ENCODE peak calls at places on chromosomes 13 and 19, in six cellular contexts. A is tibial artery, Z is neural progenitor cell, G is fibroblast of the aortic adventitia, P is mammary epithelial cell, O is IMR-90. N is an unnamed sample.

GRCh38 chr13:57624565-57625435 is 6.7 kb upstream of the PCDH17 start:
- DNase-seq in A (peak), P (peak), G (peak), Z (peak), O (peak), N (peak)

GRCh38 chr13:109764474-109765292 is 21.7 kb downstream of the IRS2 start:
- DNase-seq in A (no peak), O (peak), G (no peak), P (peak), Z (peak), N (peak)

GRCh38 chr13:81757348-81757950 is 1416.5 kb upstream of the SPRY2 start:
- DNase-seq in P (no peak), O (no peak), G (no peak), Z (no peak), A (no peak), N (no peak)

GRCh38 chr13:30843548-30843947 is 62.5 kb upstream of the MEDAG start:
- DNase-seq in O (no peak), P (no peak), G (no peak), A (no peak), Z (no peak), N (no peak)

GRCh38 chr13:100392709-100393630 is 195.6 kb downstream of the GGACT start:
- DNase-seq in G (peak), P (peak), O (peak), Z (no peak), A (peak), N (peak)

GRCh38 chr19:15962319-15962718 is 13.5 kb downstream of the OR10H4 start:
- DNase-seq in A (no peak), Z (no peak), G (no peak), O (no peak), P (no peak), N (no peak)

GRCh38 chr13:71702253-71702652 is 164.8 kb downstream of the DACH1 start:
- DNase-seq in Z (no peak), O (no peak), P (no peak), G (no peak), A (no peak), N (no peak)

GRCh38 chr13:80473695-80474094 is 132.8 kb upstream of the SPRY2 start:
- DNase-seq in O (peak), G (peak), A (no peak), Z (no peak), P (peak), N (peak)

GRCh38 chr13:23959231-23959862 is 62.0 kb upstream of the C1QTNF9B start:
- DNase-seq in G (peak), A (no peak), Z (no peak), O (peak), P (peak), N (no peak)

GRCh38 chr13:40379794-40380608 is 286.4 kb downstream of the FOXO1 start:
- DNase-seq in G (no peak), O (no peak), P (no peak), Z (peak), A (no peak), N (no peak)

GRCh38 chr19:35843676-35844481 is 8.4 kb downstream of the NPHS1 start:
- DNase-seq in Z (peak), G (no peak), P (peak), A (no peak), O (no peak), N (no peak)

GRCh38 chr19:50333737-50334617 is 4.8 kb upstream of the KCNC3 start:
- DNase-seq in G (no peak), O (no peak), A (peak), Z (peak), P (no peak), N (peak)

GRCh38 chr13:31081316-31081715 is 80.4 kb downstream of the HSPH1 start:
- DNase-seq in A (no peak), Z (no peak), G (no peak), P (no peak), O (no peak), N (no peak)

DNA sequence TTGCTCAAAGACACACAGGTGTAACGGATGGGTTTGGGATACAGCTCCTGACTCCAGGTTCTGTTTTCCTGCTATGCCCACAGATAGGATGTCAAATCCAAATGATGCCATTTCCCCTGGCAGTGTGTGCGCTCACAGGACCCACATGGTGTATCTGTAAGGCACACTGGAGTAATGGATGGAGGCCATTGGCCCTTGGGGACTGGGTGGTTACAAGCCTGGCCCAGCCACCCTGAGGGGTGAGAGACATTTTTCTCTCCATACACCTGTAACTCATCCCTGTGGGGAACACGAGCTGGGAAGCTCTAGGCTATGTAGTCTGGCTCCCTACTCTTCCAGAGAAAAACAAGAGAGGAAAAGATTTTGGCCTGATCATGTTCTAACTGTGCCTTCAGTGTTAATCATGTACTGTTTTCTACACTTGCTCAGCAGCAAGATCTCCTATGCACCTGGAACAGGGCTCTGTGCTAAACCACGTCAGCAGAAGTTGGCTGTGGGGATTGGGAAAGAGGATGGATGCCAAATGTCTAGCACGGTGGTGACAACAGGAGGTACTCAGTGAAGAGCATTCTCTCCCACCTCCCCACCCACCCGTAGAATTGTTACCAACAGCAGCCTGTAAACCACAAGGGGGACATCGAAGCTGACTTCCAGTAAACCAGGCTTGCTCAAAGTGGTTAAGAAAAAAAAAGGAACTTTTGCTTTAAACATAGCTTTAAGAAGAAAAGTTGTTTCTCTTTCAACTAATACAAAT is 237.0 kb downstream of the LACC1 start:
- DNase-seq in G (peak), Z (no peak), A (no peak), P (no peak), O (peak), N (no peak)
- TF ChIP-seq CTCF in G (peak), Z (peak), A (no peak), P (no peak), O (peak), N (no peak)

GRCh38 chr19:13025819-13026477 is 30.7 kb downstream of the NFIX start:
- DNase-seq in A (no peak), G (peak), P (no peak), Z (no peak), O (no peak), N (no peak)
- H3K4me3 ChIP-seq in A (peak), G (peak), P (peak), Z (no peak), O (peak), N (peak)

DNA sequence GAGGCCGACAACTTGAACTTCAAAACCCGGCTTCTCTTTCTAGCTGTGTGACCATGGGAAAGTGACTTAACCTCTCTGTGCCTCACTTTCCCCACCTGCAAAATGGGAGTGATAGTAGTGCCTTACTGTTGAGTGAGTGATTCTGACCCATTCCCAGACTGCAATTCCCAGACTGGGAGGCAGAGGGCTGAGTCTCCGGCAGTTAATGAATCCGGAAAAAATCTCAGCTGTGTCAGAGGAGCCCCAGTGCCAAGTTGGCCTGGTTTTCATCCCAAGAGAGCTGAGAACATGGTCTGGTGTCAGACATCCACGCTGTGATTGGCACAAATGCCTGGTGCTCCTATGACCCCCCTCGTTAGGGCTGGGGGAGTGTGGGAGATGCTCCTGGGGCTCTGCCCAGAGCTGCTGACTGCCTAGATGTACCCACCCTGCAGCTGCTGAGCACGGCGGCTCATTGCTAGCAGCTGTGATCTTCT is 50.0 kb downstream of the PIN1 start:
- DNase-seq in G (peak), Z (no peak), A (no peak), O (peak), P (no peak), N (no peak)
- TF ChIP-seq CTCF in G (peak), Z (peak), A (no peak), O (peak), P (peak), N (no peak)

GRCh38 chr19:48735031-48735615 is 5.3 kb downstream of the RASIP1 start:
- DNase-seq in O (no peak), G (no peak), A (no peak), P (no peak), Z (peak), N (peak)
- H3K4me3 ChIP-seq in O (no peak), G (no peak), A (no peak), P (no peak), Z (peak), N (peak)

DNA sequence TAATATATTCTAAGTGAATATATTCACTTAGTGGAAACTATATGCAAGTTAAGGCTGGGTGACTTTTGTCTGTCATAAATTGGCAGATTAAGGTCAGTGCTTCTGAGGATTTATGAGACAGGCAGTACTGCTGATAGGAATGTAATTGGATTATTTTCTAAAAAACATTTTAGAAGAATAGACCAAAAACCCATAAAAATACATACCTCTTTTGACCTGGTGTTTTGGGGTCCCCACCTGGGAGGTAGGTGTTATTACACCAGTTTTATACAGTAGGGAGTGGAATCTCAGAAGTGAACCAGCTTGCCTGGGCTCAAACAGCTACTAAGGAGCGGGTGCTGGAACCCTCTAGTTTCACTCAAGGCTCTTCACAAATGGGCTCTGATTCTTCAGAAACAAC is 25.3 kb downstream of the COG3 start:
- DNase-seq in G (no peak), Z (no peak), O (no peak), P (no peak), A (no peak), N (peak)
- TF ChIP-seq CTCF in G (no peak), Z (peak), O (no peak), P (peak), A (no peak), N (peak)

GRCh38 chr19:49017666-49018351 is 918 bp upstream of the LHB start:
- DNase-seq in A (peak), Z (peak), O (peak), G (peak), P (no peak), N (peak)
- H3K4me3 ChIP-seq in A (peak), Z (peak), O (peak), G (peak), P (no peak), N (peak)

GRCh38 chr19:23436318-23436717 is 41.0 kb upstream of the ZNF91 start:
- DNase-seq in A (no peak), Z (no peak), G (no peak), O (no peak), P (no peak), N (no peak)
- TF ChIP-seq CTCF in A (no peak), Z (peak), G (peak), O (no peak), P (peak), N (peak)

GRCh38 chr19:14440049-14440448 is 6.9 kb downstream of the PKN1 start:
- DNase-seq in A (peak), O (no peak), Z (no peak), G (no peak), P (no peak), N (no peak)
- H3K4me3 ChIP-seq in A (no peak), O (no peak), Z (no peak), G (no peak), P (no peak), N (no peak)

GRCh38 chr13:21343659-21344058 is 115.4 kb downstream of the ZDHHC20 start:
- DNase-seq in P (no peak), Z (no peak), G (no peak), O (no peak), A (no peak), N (no peak)

GRCh38 chr13:21348771-21349170 is 110.3 kb downstream of the ZDHHC20 start:
- DNase-seq in A (no peak), P (no peak), O (no peak), G (peak), Z (no peak), N (no peak)

GRCh38 chr13:21344662-21345176 is 114.4 kb downstream of the ZDHHC20 start:
- DNase-seq in P (no peak), A (no peak), Z (no peak), G (no peak), O (no peak), N (no peak)

GRCh38 chr13:21342699-21343442 is 116.2 kb downstream of the ZDHHC20 start:
- DNase-seq in O (no peak), G (no peak), A (no peak), P (no peak), Z (no peak), N (no peak)

DNA sequence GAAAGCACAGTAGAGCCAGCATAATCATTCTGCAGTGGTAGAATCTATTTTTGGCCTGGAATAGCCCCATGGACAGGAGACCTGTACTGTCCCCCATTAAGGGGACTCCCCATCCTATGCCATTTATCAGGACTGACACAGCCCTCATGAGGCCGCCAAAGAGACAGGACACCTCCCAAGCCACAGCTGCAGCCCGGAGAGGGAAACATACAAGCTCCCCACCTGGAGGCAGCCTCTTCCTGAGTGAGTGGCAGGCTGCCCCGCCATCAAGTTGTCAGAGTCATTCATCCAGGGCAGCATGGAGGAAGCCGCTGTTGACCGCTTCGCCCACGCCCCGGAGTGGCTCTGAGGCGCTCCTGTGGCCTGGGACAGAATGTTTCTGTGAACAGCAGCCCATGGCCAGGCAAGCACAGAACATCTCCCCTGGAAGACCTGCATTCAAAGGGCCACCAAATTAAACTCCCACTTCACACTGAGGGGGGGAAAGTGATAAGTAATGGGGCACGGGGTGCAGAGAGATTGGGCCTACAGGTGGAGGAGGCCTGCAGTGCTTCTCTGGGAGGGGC is 111.3 kb downstream of the ZDHHC20 start:
- DNase-seq in A (no peak), Z (no peak), G (no peak), O (no peak), P (no peak), N (no peak)
- TF ChIP-seq CTCF in A (no peak), Z (no peak), G (no peak), O (no peak), P (no peak), N (no peak)

GRCh38 chr19:14502334-14503092 is 6.6 kb upstream of the GIPC1 start:
- DNase-seq in O (no peak), P (no peak), G (no peak), Z (no peak), A (no peak), N (peak)

GRCh38 chr19:14503285-14503684 is 7.4 kb upstream of the GIPC1 start:
- DNase-seq in A (no peak), P (no peak), O (no peak), Z (no peak), G (no peak), N (no peak)

GRCh38 chr19:14507704-14508246 is 10.4 kb downstream of the DNAJB1 start:
- DNase-seq in P (peak), O (peak), A (no peak), G (peak), Z (no peak), N (peak)

GRCh38 chr19:14509382-14509781 is 8.8 kb downstream of the DNAJB1 start:
- DNase-seq in Z (no peak), O (no peak), G (no peak), P (no peak), A (no peak), N (no peak)

GRCh38 chr19:14505488-14506239 is 9.7 kb upstream of the GIPC1 start:
- DNase-seq in A (no peak), O (peak), G (peak), Z (peak), P (peak), N (peak)
- H3K4me3 ChIP-seq in A (no peak), O (no peak), G (no peak), Z (no peak), P (peak), N (no peak)

N was measured in epithelial cell of esophagus.